ENCODE peak calls at places on chromosomes 5 and 9, in seven cellular contexts. One of them, this sample, is unnamed.

GRCh38 chr5:159928122-159928960 is 12.1 kb downstream of the ADRA1B start:
- DNase-seq in HuH-7.5: no peak
- DNase-seq in activated B cell treated with CpG ODN at 0.5 μM for 24 hours: no peak
- DNase-seq in IMR-90: peak
- DNase-seq in prostate gland: no peak
- DNase-seq in astrocyte of the spinal cord: peak
- DNase-seq in neural progenitor cell: no peak
- DNase-seq in this sample: no peak

GRCh38 chr9:131635285-131635684 is 90.0 kb downstream of the PRRT1B start:
- DNase-seq in activated B cell treated with CpG ODN at 0.5 μM for 24 hours: peak
- DNase-seq in astrocyte of the spinal cord: peak
- DNase-seq in IMR-90: peak
- DNase-seq in neural progenitor cell: peak
- DNase-seq in prostate gland: peak
- DNase-seq in HuH-7.5: peak
- DNase-seq in this sample: peak

GRCh38 chr9:137721479-137721878 is 102.7 kb downstream of the EHMT1 start:
- DNase-seq in IMR-90: no peak
- DNase-seq in astrocyte of the spinal cord: no peak
- DNase-seq in activated B cell treated with CpG ODN at 0.5 μM for 24 hours: no peak
- DNase-seq in neural progenitor cell: no peak
- DNase-seq in prostate gland: no peak
- DNase-seq in HuH-7.5: no peak
- DNase-seq in this sample: no peak

GRCh38 chr9:19255112-19255511 is 24.6 kb downstream of the DENND4C start:
- DNase-seq in activated B cell treated with CpG ODN at 0.5 μM for 24 hours: no peak
- DNase-seq in astrocyte of the spinal cord: no peak
- DNase-seq in neural progenitor cell: no peak
- DNase-seq in HuH-7.5: no peak
- DNase-seq in IMR-90: no peak
- DNase-seq in prostate gland: no peak
- DNase-seq in this sample: no peak

GRCh38 chr9:20322212-20322611 is 300.1 kb downstream of the MLLT3 start:
- DNase-seq in prostate gland: no peak
- DNase-seq in neural progenitor cell: no peak
- DNase-seq in HuH-7.5: no peak
- DNase-seq in IMR-90: no peak
- DNase-seq in astrocyte of the spinal cord: no peak
- DNase-seq in activated B cell treated with CpG ODN at 0.5 μM for 24 hours: no peak
- DNase-seq in this sample: no peak

GRCh38 chr5:78627766-78628165 is 20.8 kb downstream of the LHFPL2 start:
- DNase-seq in IMR-90: peak
- DNase-seq in HuH-7.5: no peak
- DNase-seq in prostate gland: no peak
- DNase-seq in neural progenitor cell: no peak
- DNase-seq in activated B cell treated with CpG ODN at 0.5 μM for 24 hours: no peak
- DNase-seq in astrocyte of the spinal cord: peak
- DNase-seq in this sample: no peak

GRCh38 chr9:120402741-120403542 is 177.0 kb downstream of the CDK5RAP2 start:
- DNase-seq in neural progenitor cell: no peak
- DNase-seq in activated B cell treated with CpG ODN at 0.5 μM for 24 hours: no peak
- DNase-seq in astrocyte of the spinal cord: peak
- DNase-seq in prostate gland: no peak
- DNase-seq in HuH-7.5: no peak
- DNase-seq in IMR-90: peak
- DNase-seq in this sample: no peak

GRCh38 chr5:150562832-150563231 is 54.9 kb downstream of the NDST1 start:
- DNase-seq in astrocyte of the spinal cord: peak
- DNase-seq in activated B cell treated with CpG ODN at 0.5 μM for 24 hours: no peak
- DNase-seq in neural progenitor cell: peak
- DNase-seq in IMR-90: peak
- DNase-seq in HuH-7.5: no peak
- DNase-seq in prostate gland: no peak
- DNase-seq in this sample: peak

GRCh38 chr9:79166005-79166404 is 405.8 kb upstream of the TLE4 start:
- DNase-seq in prostate gland: peak
- DNase-seq in activated B cell treated with CpG ODN at 0.5 μM for 24 hours: no peak
- DNase-seq in HuH-7.5: no peak
- DNase-seq in neural progenitor cell: no peak
- DNase-seq in astrocyte of the spinal cord: no peak
- DNase-seq in IMR-90: peak
- DNase-seq in this sample: peak

GRCh38 chr5:81533629-81534480 is 139.9 kb upstream of the ACOT12 start:
- DNase-seq in astrocyte of the spinal cord: no peak
- DNase-seq in prostate gland: no peak
- DNase-seq in IMR-90: no peak
- DNase-seq in neural progenitor cell: no peak
- DNase-seq in activated B cell treated with CpG ODN at 0.5 μM for 24 hours: no peak
- DNase-seq in HuH-7.5: peak
- DNase-seq in this sample: no peak

GRCh38 chr5:5264727-5265126 is 124.6 kb downstream of the ADAMTS16 start:
- DNase-seq in IMR-90: no peak
- DNase-seq in neural progenitor cell: no peak
- DNase-seq in activated B cell treated with CpG ODN at 0.5 μM for 24 hours: no peak
- DNase-seq in astrocyte of the spinal cord: no peak
- DNase-seq in prostate gland: no peak
- DNase-seq in HuH-7.5: no peak
- DNase-seq in this sample: no peak

GRCh38 chr9:129245276-129245675 is 67.2 kb upstream of the IER5L start:
- DNase-seq in activated B cell treated with CpG ODN at 0.5 μM for 24 hours: no peak
- DNase-seq in prostate gland: no peak
- DNase-seq in HuH-7.5: no peak
- DNase-seq in neural progenitor cell: no peak
- DNase-seq in IMR-90: peak
- DNase-seq in astrocyte of the spinal cord: peak
- DNase-seq in this sample: no peak

GRCh38 chr9:19992556-19992955 is 203.7 kb upstream of the SLC24A2 start:
- DNase-seq in HuH-7.5: no peak
- DNase-seq in IMR-90: peak
- DNase-seq in neural progenitor cell: no peak
- DNase-seq in astrocyte of the spinal cord: peak
- DNase-seq in prostate gland: no peak
- DNase-seq in activated B cell treated with CpG ODN at 0.5 μM for 24 hours: no peak
- DNase-seq in this sample: peak

GRCh38 chr9:21590058-21590996 is 108.2 kb upstream of the IFNE start:
- DNase-seq in activated B cell treated with CpG ODN at 0.5 μM for 24 hours: no peak
- DNase-seq in prostate gland: no peak
- DNase-seq in astrocyte of the spinal cord: no peak
- DNase-seq in IMR-90: peak
- DNase-seq in HuH-7.5: no peak
- DNase-seq in neural progenitor cell: no peak
- DNase-seq in this sample: no peak

GRCh38 chr5:111582962-111583669 is 70.8 kb upstream of the STARD4 start:
- DNase-seq in neural progenitor cell: no peak
- DNase-seq in activated B cell treated with CpG ODN at 0.5 μM for 24 hours: no peak
- DNase-seq in IMR-90: peak
- DNase-seq in prostate gland: no peak
- DNase-seq in HuH-7.5: no peak
- DNase-seq in astrocyte of the spinal cord: peak
- DNase-seq in this sample: peak

GRCh38 chr5:115382989-115383388 is 86.5 kb upstream of the CCDC112 start:
- DNase-seq in astrocyte of the spinal cord: no peak
- DNase-seq in neural progenitor cell: no peak
- DNase-seq in activated B cell treated with CpG ODN at 0.5 μM for 24 hours: no peak
- DNase-seq in HuH-7.5: no peak
- DNase-seq in IMR-90: no peak
- DNase-seq in prostate gland: no peak
- DNase-seq in this sample: no peak

GRCh38 chr5:123176224-123176937 is 87.3 kb downstream of the PRDM6 start:
- DNase-seq in neural progenitor cell: no peak
- DNase-seq in HuH-7.5: no peak
- DNase-seq in astrocyte of the spinal cord: no peak
- DNase-seq in IMR-90: peak
- DNase-seq in activated B cell treated with CpG ODN at 0.5 μM for 24 hours: no peak
- DNase-seq in prostate gland: no peak
- DNase-seq in this sample: no peak

GRCh38 chr9:89177401-89178161 is 1.0 kb downstream of the SHC3 start:
- DNase-seq in prostate gland: no peak
- DNase-seq in HuH-7.5: no peak
- DNase-seq in neural progenitor cell: peak
- DNase-seq in activated B cell treated with CpG ODN at 0.5 μM for 24 hours: no peak
- DNase-seq in IMR-90: no peak
- DNase-seq in astrocyte of the spinal cord: peak
- DNase-seq in this sample: peak

GRCh38 chr5:172508471-172509404 is 54.4 kb upstream of the SH3PXD2B start:
- DNase-seq in activated B cell treated with CpG ODN at 0.5 μM for 24 hours: no peak
- DNase-seq in neural progenitor cell: no peak
- DNase-seq in IMR-90: no peak
- DNase-seq in astrocyte of the spinal cord: no peak
- DNase-seq in HuH-7.5: no peak
- DNase-seq in prostate gland: no peak
- DNase-seq in this sample: no peak

GRCh38 chr9:116647515-116647809 is 39.6 kb upstream of the TRIM32 start:
- DNase-seq in IMR-90: no peak
- DNase-seq in astrocyte of the spinal cord: no peak
- DNase-seq in HuH-7.5: no peak
- DNase-seq in prostate gland: no peak
- DNase-seq in neural progenitor cell: no peak
- DNase-seq in activated B cell treated with CpG ODN at 0.5 μM for 24 hours: no peak
- DNase-seq in this sample: no peak

GRCh38 chr5:55191165-55191564 is 18.2 kb upstream of the CDC20B start:
- DNase-seq in IMR-90: no peak
- DNase-seq in neural progenitor cell: no peak
- DNase-seq in activated B cell treated with CpG ODN at 0.5 μM for 24 hours: no peak
- DNase-seq in HuH-7.5: no peak
- DNase-seq in astrocyte of the spinal cord: no peak
- DNase-seq in prostate gland: no peak
- DNase-seq in this sample: no peak

GRCh38 chr9:34454571-34455065 is 3.8 kb downstream of the FAM219A start:
- DNase-seq in neural progenitor cell: no peak
- DNase-seq in activated B cell treated with CpG ODN at 0.5 μM for 24 hours: no peak
- DNase-seq in HuH-7.5: no peak
- DNase-seq in IMR-90: peak
- DNase-seq in astrocyte of the spinal cord: peak
- DNase-seq in prostate gland: no peak
- DNase-seq in this sample: no peak

GRCh38 chr9:111937781-111938426 is 41.3 kb downstream of the UGCG start:
- DNase-seq in HuH-7.5: no peak
- DNase-seq in astrocyte of the spinal cord: peak
- DNase-seq in activated B cell treated with CpG ODN at 0.5 μM for 24 hours: no peak
- DNase-seq in prostate gland: no peak
- DNase-seq in IMR-90: peak
- DNase-seq in neural progenitor cell: no peak
- DNase-seq in this sample: no peak

GRCh38 chr9:30574355-30575151 is 1809.9 kb upstream of the ACO1 start:
- DNase-seq in activated B cell treated with CpG ODN at 0.5 μM for 24 hours: no peak
- DNase-seq in neural progenitor cell: no peak
- DNase-seq in IMR-90: no peak
- DNase-seq in HuH-7.5: peak
- DNase-seq in astrocyte of the spinal cord: no peak
- DNase-seq in prostate gland: no peak
- DNase-seq in this sample: no peak

GRCh38 chr9:124132671-124133147 is 121.1 kb downstream of the LHX2 start:
- DNase-seq in HuH-7.5: no peak
- DNase-seq in activated B cell treated with CpG ODN at 0.5 μM for 24 hours: no peak
- DNase-seq in prostate gland: no peak
- DNase-seq in neural progenitor cell: no peak
- DNase-seq in IMR-90: peak
- DNase-seq in astrocyte of the spinal cord: no peak
- DNase-seq in this sample: peak

GRCh38 chr5:35803221-35803651 is 53.5 kb upstream of the IL7R start:
- DNase-seq in prostate gland: no peak
- DNase-seq in astrocyte of the spinal cord: peak
- DNase-seq in neural progenitor cell: peak
- DNase-seq in activated B cell treated with CpG ODN at 0.5 μM for 24 hours: no peak
- DNase-seq in IMR-90: peak
- DNase-seq in HuH-7.5: no peak
- DNase-seq in this sample: peak

GRCh38 chr5:100900142-100900795 is 2.8 kb downstream of the ST8SIA4 start:
- DNase-seq in prostate gland: no peak
- DNase-seq in neural progenitor cell: peak
- DNase-seq in IMR-90: no peak
- DNase-seq in HuH-7.5: no peak
- DNase-seq in activated B cell treated with CpG ODN at 0.5 μM for 24 hours: no peak
- DNase-seq in astrocyte of the spinal cord: peak
- DNase-seq in this sample: peak

GRCh38 chr5:65620021-65620420 is 4.1 kb downstream of the TRIM23 start:
- DNase-seq in astrocyte of the spinal cord: no peak
- DNase-seq in activated B cell treated with CpG ODN at 0.5 μM for 24 hours: no peak
- DNase-seq in HuH-7.5: no peak
- DNase-seq in IMR-90: no peak
- DNase-seq in prostate gland: no peak
- DNase-seq in neural progenitor cell: no peak
- DNase-seq in this sample: no peak

GRCh38 chr5:57804500-57804899 is 321.9 kb upstream of the ACTBL2 start:
- DNase-seq in activated B cell treated with CpG ODN at 0.5 μM for 24 hours: no peak
- DNase-seq in astrocyte of the spinal cord: no peak
- DNase-seq in neural progenitor cell: no peak
- DNase-seq in IMR-90: no peak
- DNase-seq in prostate gland: no peak
- DNase-seq in HuH-7.5: no peak
- DNase-seq in this sample: no peak

GRCh38 chr9:131398204-131398603 is 4.3 kb downstream of the PRRC2B start:
- DNase-seq in HuH-7.5: no peak
- DNase-seq in activated B cell treated with CpG ODN at 0.5 μM for 24 hours: no peak
- DNase-seq in neural progenitor cell: no peak
- DNase-seq in IMR-90: no peak
- DNase-seq in prostate gland: peak
- DNase-seq in astrocyte of the spinal cord: no peak
- DNase-seq in this sample: no peak

GRCh38 chr5:149857499-149857898 is 87.1 kb downstream of the PDE6A start:
- DNase-seq in neural progenitor cell: no peak
- DNase-seq in IMR-90: no peak
- DNase-seq in astrocyte of the spinal cord: peak
- DNase-seq in prostate gland: peak
- DNase-seq in activated B cell treated with CpG ODN at 0.5 μM for 24 hours: no peak
- DNase-seq in HuH-7.5: no peak
- DNase-seq in this sample: peak